ENCODE peak calls at places on chromosomes 2 and 18, in seven cellular contexts. H, Z, I, V, F, O and Q are unnamed samples.

GRCh38 chr18:31741096-31741735 is 19.5 kb downstream of the SLC25A52 start:
- DNase-seq in O (no peak), V (peak; percentile 48), I (peak; percentile 72), Z (no peak), H (peak; percentile 33), F (no peak), Q (peak; percentile 15)

GRCh38 chr2:61089797-61090196 is 24.1 kb downstream of the SANBR start:
- DNase-seq in O (no peak), V (no peak), H (no peak), I (no peak), F (no peak), Z (no peak), Q (no peak)

GRCh38 chr2:226115102-226115831 is 684.4 kb downstream of the IRS1 start:
- DNase-seq in V (no peak), Z (no peak), H (no peak), F (no peak), I (peak; percentile 87), O (no peak), Q (no peak)

GRCh38 chr2:203532957-203533695 is 2.0 kb downstream of the RAPH1 start:
- DNase-seq in Z (no peak), H (peak; percentile 9), V (no peak), I (peak; percentile 71), F (no peak), O (no peak), Q (peak; percentile 36)

GRCh38 chr2:105537466-105537865 is 138.6 kb upstream of the FHL2 start:
- DNase-seq in F (no peak), H (no peak), I (no peak), Z (no peak), O (no peak), V (no peak), Q (no peak)

GRCh38 chr2:242031481-242032019 is 162.0 kb downstream of the RTP5 start:
- DNase-seq in F (no peak), O (no peak), H (no peak), I (peak; percentile 59), Z (no peak), V (peak; percentile 14), Q (no peak)

GRCh38 chr2:105919826-105920225 is 175.1 kb downstream of the NCK2 start:
- DNase-seq in O (no peak), F (no peak), V (peak; percentile 45), H (no peak), I (peak; percentile 19), Z (no peak), Q (peak; percentile 27)

GRCh38 chr2:124983595-124983994 is 958.5 kb downstream of the CNTNAP5 start:
- DNase-seq in O (no peak), H (no peak), Z (no peak), I (no peak), V (no peak), F (no peak), Q (no peak)

GRCh38 chr2:215171151-215171550 is 32.7 kb upstream of the ABCA12 start:
- DNase-seq in I (peak; percentile 44), Z (no peak), V (no peak), O (no peak), F (no peak), H (no peak), Q (no peak)

GRCh38 chr18:76955529-76956170 is 133.3 kb downstream of the ZNF236 start:
- DNase-seq in O (no peak), H (no peak), I (no peak), F (peak; percentile 90), V (peak; percentile 42), Z (no peak), Q (no peak)

GRCh38 chr18:38933910-38934510 is 1368.4 kb upstream of the CELF4 start:
- DNase-seq in O (no peak), Z (no peak), H (no peak), V (no peak), I (no peak), F (no peak), Q (no peak)

GRCh38 chr2:199207011-199207410 is 250.7 kb downstream of the SATB2 start:
- DNase-seq in H (no peak), I (peak; percentile 24), Z (no peak), V (no peak), O (no peak), F (no peak), Q (no peak)

DNA sequence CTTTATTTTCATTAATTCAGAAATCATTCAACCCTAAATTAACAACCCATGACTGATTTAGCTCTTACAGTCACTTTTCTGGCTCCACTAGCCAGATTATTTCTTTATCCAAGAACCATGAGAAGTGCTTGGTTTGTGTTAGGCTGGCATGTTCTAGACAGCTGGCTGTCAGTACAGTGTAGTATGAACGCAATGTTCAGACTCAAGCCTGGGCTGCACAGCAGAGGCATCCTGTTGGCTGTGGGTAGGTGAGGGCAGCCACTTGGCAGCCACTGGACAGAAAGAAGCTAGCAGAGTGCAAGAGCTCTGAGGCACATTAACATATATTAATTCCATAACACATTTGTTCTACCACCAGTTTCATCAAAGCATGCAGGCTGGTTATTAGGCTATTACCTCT is 522.9 kb upstream of the FSHR start:
- DNase-seq in I (no peak), O (no peak), F (no peak), Z (no peak), V (no peak), H (no peak), Q (no peak)
- H3K4me1 ChIP-seq in I (no peaks in the 10 kb centered on the region), O (no peaks in the 10 kb centered on the region), F (no peaks in the 10 kb centered on the region), Z (no peaks in the 10 kb centered on the region), V (no peaks in the 10 kb centered on the region), H (peaks cover 21% of the 10 kb centered on the region), Q (no peaks in the 10 kb centered on the region)

DNA sequence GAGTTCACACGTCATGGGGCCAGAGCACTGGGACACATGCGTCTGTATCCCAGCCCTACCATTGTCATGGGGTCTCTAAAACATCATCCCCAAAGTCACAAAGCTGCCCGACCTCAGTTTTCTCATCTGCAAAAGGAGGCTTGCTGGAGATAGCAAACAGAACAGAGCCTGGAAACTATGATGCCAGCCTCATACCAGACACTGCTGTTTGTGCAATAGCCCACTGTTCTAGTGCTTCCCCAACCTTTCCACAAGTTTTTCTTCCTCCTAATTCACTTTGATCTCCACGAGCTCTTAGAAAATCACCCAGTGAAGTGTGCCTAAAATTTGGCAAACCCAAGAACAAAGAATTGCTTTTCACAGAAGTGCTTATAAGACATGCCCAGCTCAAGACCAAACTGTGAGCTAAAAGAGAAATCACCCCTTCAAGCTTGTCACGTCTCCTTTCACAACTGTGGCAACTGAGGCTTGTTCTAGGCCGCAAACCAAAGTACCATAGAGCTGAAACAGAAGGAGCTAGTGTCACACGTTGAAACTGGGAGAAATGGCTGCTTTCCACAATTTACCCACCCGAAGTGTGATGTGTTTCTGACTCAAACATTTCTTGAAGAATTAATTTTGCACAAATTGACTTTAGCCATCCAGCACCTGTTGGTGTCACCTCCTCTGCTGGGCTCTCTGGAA is 162.7 kb upstream of the ID2 start:
- DNase-seq in F (no peak), V (no peak), Z (no peak), I (no peak), H (no peak), O (no peak), Q (no peak)
- H3K4me1 ChIP-seq in F (peaks cover 14% of the 10 kb centered on the region), V (no peaks in the 10 kb centered on the region), Z (peaks cover 14% of the 10 kb centered on the region), I (no peaks in the 10 kb centered on the region), H (peaks cover 5% of the 10 kb centered on the region), O (no peaks in the 10 kb centered on the region), Q (no peaks in the 10 kb centered on the region)

GRCh38 chr2:30366199-30366691 is 80.8 kb upstream of the LCLAT1 start:
- DNase-seq in Z (no peak), V (no peak), H (no peak), F (no peak), I (peak; percentile 14), O (no peak), Q (no peak)
- H3K4me1 ChIP-seq in Z (peaks cover 43% of the 10 kb centered on the region), V (no peaks in the 10 kb centered on the region), H (peaks cover 31% of the 10 kb centered on the region), F (peaks cover 37% of the 10 kb centered on the region), I (peaks cover 39% of the 10 kb centered on the region), O (no peaks in the 10 kb centered on the region), Q (peaks cover 5% of the 10 kb centered on the region)

GRCh38 chr18:59141294-59142068 is 1.8 kb downstream of the SEC11C start:
- DNase-seq in F (no peak), H (no peak), Z (no peak), O (no peak), I (no peak), V (no peak), Q (no peak)

GRCh38 chr18:59142274-59142673 is 2.6 kb downstream of the SEC11C start:
- DNase-seq in V (no peak), Z (no peak), I (no peak), F (no peak), O (no peak), H (no peak), Q (no peak)

GRCh38 chr18:59145055-59145454 is 5.4 kb downstream of the SEC11C start:
- DNase-seq in V (no peak), O (no peak), H (no peak), F (no peak), Z (no peak), I (no peak), Q (no peak)

GRCh38 chr18:59143441-59143840 is 3.8 kb downstream of the SEC11C start:
- DNase-seq in V (no peak), Z (no peak), H (no peak), I (peak; percentile 32), O (no peak), F (no peak), Q (no peak)

GRCh38 chr18:59144483-59144882 is 4.8 kb downstream of the SEC11C start:
- DNase-seq in Z (no peak), O (no peak), H (no peak), F (no peak), I (no peak), V (no peak), Q (no peak)
- H3K4me1 ChIP-seq in Z (peaks cover 27% of the 10 kb centered on the region), O (no peaks in the 10 kb centered on the region), H (peaks cover 4% of the 10 kb centered on the region), F (peaks cover 10% of the 10 kb centered on the region), I (peaks cover 7% of the 10 kb centered on the region), V (no peaks in the 10 kb centered on the region), Q (no peaks in the 10 kb centered on the region)

DNA sequence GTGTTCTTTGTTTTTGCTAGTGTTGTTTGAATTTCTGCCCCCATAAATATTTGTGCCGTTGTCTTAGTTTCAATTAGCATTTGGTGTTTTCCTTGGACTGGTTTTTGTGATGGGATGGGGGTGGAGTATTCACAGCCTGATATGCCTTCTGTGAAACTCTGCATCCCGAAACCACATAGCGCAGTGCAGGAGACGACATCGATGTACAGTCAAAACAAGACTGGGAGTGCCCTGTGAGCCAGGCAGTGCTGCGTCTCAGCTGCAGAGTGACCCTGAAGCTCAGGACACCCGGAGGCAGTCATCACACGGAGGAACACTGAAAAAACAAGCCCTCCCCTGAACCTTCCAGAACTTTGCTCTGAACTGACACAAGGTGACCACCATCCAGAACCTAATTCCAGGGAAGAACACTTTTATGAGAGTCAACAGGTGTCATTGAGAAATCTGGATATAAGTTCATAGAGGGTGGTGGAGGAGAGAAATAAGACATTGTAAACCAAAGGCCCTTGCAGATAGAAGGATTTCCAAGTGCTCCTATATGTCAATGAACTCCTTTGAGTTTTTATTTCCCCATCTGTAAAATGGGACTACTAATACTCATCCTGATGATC is 61.2 kb upstream of the CABLES1 start:
- DNase-seq in H (no peak), O (no peak), I (no peak), F (no peak), Z (no peak), V (no peak), Q (no peak)
- H3K4me1 ChIP-seq in H (no peaks in the 10 kb centered on the region), O (no peaks in the 10 kb centered on the region), I (peaks cover 19% of the 10 kb centered on the region), F (no peaks in the 10 kb centered on the region), Z (no peaks in the 10 kb centered on the region), V (no peaks in the 10 kb centered on the region), Q (peaks cover 3% of the 10 kb centered on the region)

DNA sequence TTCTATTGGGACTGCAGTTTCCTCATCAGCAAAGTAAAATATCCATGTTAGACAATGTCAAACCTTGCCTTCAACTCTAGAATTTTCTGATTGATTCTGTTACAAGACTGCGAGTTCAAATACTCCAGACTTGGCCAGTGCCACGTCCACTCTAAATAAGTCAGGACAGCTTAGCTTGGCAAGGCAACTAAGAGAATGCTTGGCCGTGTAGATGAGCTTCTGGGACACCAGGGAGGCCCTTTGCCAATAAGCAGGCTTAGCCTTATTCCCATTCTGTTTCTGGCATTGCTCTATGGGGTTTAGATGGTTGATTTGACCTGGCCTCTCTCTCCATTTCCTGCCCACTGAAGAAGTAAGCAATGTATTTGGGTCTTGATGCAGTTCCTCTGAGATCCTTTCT is 218.1 kb upstream of the SIX2 start:
- DNase-seq in I (no peak), H (no peak), Z (no peak), O (no peak), F (no peak), V (no peak), Q (no peak)
- H3K4me1 ChIP-seq in I (peaks cover 2% of the 10 kb centered on the region), H (no peaks in the 10 kb centered on the region), Z (no peaks in the 10 kb centered on the region), O (no peaks in the 10 kb centered on the region), F (no peaks in the 10 kb centered on the region), V (no peaks in the 10 kb centered on the region), Q (no peaks in the 10 kb centered on the region)